ENCODE peak calls at places on chromosomes 5 and 9, in four cellular contexts. I is heart left ventricle, Y is fibroblast of lung, B is H54. X is an unnamed sample.

GRCh38 chr5:139457241-139457640 is 5.3 kb downstream of the ECSCR start:
- DNase-seq in Y (no peak), I (no peak), B (no peak), X (no peak)

GRCh38 chr5:21919417-21920022 is 933.6 kb downstream of the CDH12 start:
- DNase-seq in Y (peak), B (peak), I (no peak), X (peak)

GRCh38 chr5:17213938-17214337 is 3.5 kb upstream of the BASP1 start:
- DNase-seq in I (no peak), Y (no peak), B (no peak), X (no peak)

GRCh38 chr5:80904533-80905187 is 55.5 kb upstream of the RASGRF2 start:
- DNase-seq in I (no peak), Y (no peak), B (no peak), X (no peak)

GRCh38 chr5:15927710-15928380 is 251.7 kb downstream of the MARCHF11 start:
- DNase-seq in B (no peak), Y (no peak), I (no peak), X (no peak)

GRCh38 chr5:78716221-78716620 is 67.6 kb upstream of the LHFPL2 start:
- DNase-seq in B (no peak), Y (no peak), I (no peak), X (no peak)

GRCh38 chr5:2747372-2748179 is 3.9 kb downstream of the IRX2 start:
- DNase-seq in I (no peak), B (no peak), Y (no peak), X (no peak)

GRCh38 chr9:109745335-109746283 is 34.4 kb upstream of the PALM2AKAP2 start:
- DNase-seq in Y (peak), I (peak), B (no peak), X (no peak)

GRCh38 chr9:120308495-120308894 is 271.5 kb downstream of the CDK5RAP2 start:
- DNase-seq in I (no peak), B (no peak), Y (no peak), X (no peak)

GRCh38 chr9:119071636-119072035 is 297.6 kb downstream of the BRINP1 start:
- DNase-seq in B (no peak), Y (no peak), I (no peak), X (no peak)

GRCh38 chr9:70049236-70049635 is 5.6 kb downstream of the MAMDC2 start:
- DNase-seq in Y (peak), I (peak), B (peak), X (peak)

GRCh38 chr5:167710444-167711025 is 580.9 kb upstream of the WWC1 start:
- DNase-seq in B (no peak), Y (no peak), I (no peak), X (no peak)

GRCh38 chr5:72178910-72179815 is 71.9 kb downstream of the MAP1B start:
- DNase-seq in B (peak), I (peak), Y (peak), X (peak)

GRCh38 chr5:73596705-73597328 is 29.2 kb upstream of the ARHGEF28 start:
- DNase-seq in B (no peak), Y (peak), I (no peak), X (peak)

GRCh38 chr9:68931821-68932220 is 82.1 kb downstream of the PRKACG start:
- DNase-seq in I (no peak), B (no peak), Y (no peak), X (no peak)

GRCh38 chr5:88117546-88117945 is 151.1 kb downstream of the TMEM161B start:
- DNase-seq in B (no peak), I (no peak), Y (no peak), X (no peak)

GRCh38 chr9:136373300-136374182 is at the start of gene CARD9:
- DNase-seq in Y (no peak), I (no peak), B (no peak), X (no peak)

GRCh38 chr9:98886691-98887229 is 56.9 kb upstream of the COL15A1 start:
- DNase-seq in I (peak), B (no peak), Y (no peak), X (peak)

GRCh38 chr9:105066265-105066865 is 138.4 kb upstream of the ABCA1 start:
- DNase-seq in Y (no peak), B (no peak), I (no peak), X (no peak)

GRCh38 chr9:7117676-7118561 is 360.1 kb downstream of the KDM4C start:
- DNase-seq in Y (peak), B (no peak), I (no peak), X (no peak)

GRCh38 chr9:98781588-98782383 is 14.6 kb downstream of the ANKS6 start:
- DNase-seq in B (no peak), Y (no peak), I (no peak), X (no peak)

GRCh38 chr9:14096182-14096922 is 217.6 kb downstream of the NFIB start:
- DNase-seq in B (no peak), Y (peak), I (peak), X (no peak)

GRCh38 chr9:35385042-35385441 is 104.9 kb upstream of the RUSC2 start:
- DNase-seq in Y (peak), B (no peak), I (no peak), X (no peak)

GRCh38 chr9:60546406-60546805 is 367.8 kb upstream of the SPATA31A5 start:
- DNase-seq in I (no peak), B (no peak), Y (no peak), X (no peak)

GRCh38 chr9:34592895-34593601 is 3.5 kb upstream of the CNTFR start:
- DNase-seq in B (no peak), Y (no peak), I (peak), X (peak)

GRCh38 chr5:102539598-102539997 is 40.8 kb upstream of the SLCO6A1 start:
- DNase-seq in I (no peak), Y (no peak), B (no peak), X (no peak)

GRCh38 chr5:171705036-171705435 is 80.6 kb upstream of the SMIM23 start:
- DNase-seq in I (peak), B (no peak), Y (no peak), X (no peak)

GRCh38 chr5:140673187-140673976 is at the start of gene DND1:
- DNase-seq in Y (no peak), I (no peak), B (no peak), X (no peak)

GRCh38 chr9:13412323-13412722 is 132.8 kb upstream of the MPDZ start:
- DNase-seq in B (no peak), Y (no peak), I (peak), X (no peak)

GRCh38 chr5:157540124-157540523 is 35.5 kb downstream of the ADAM19 start:
- DNase-seq in Y (no peak), B (no peak), I (no peak), X (no peak)

GRCh38 chr9:79061766-79062165 is 510.0 kb upstream of the TLE4 start:
- DNase-seq in I (no peak), Y (no peak), B (no peak), X (no peak)

GRCh38 chr5:74085782-74086181 is 459.8 kb downstream of the ARHGEF28 start:
- DNase-seq in Y (no peak), I (no peak), B (no peak), X (no peak)

GRCh38 chr5:41527201-41527779 is 16.9 kb upstream of the PLCXD3 start:
- DNase-seq in Y (peak), I (peak), B (peak), X (peak)